ENCODE peak calls at places on chromosomes 6 and 20, in eight cellular contexts. U is naive thymus-derived CD8-positive, alpha-beta T cell; F is heart right ventricle; R is HT1080; N is colonic mucosa; W is activated CD4-positive, alpha-beta T cell treated with anti-CD3 and anti-CD28 coated beads for 48 hours; C is posterior vena cava; O is AG09309. X is an unnamed sample.

GRCh38 chr6:137001287-137001976 is 43.3 kb downstream of the IL20RA start:
- DNase-seq in U (no peak), F (no peak), R (peak), N (peak), W (no peak), C (no peak), O (no peak), X (no peak)

GRCh38 chr6:52324239-52324638 is 37.7 kb upstream of the PAQR8 start:
- DNase-seq in U (no peak), F (no peak), R (no peak), N (no peak), W (no peak), C (no peak), O (no peak), X (no peak)

GRCh38 chr6:40410792-40411191 is 176.4 kb downstream of the LRFN2 start:
- DNase-seq in U (no peak), F (no peak), R (no peak), N (no peak), W (no peak), C (no peak), O (no peak), X (no peak)

GRCh38 chr6:136015531-136015930 is 164.0 kb downstream of the PDE7B start:
- DNase-seq in U (no peak), F (no peak), R (no peak), N (no peak), W (no peak), C (no peak), O (no peak), X (no peak)

GRCh38 chr6:134235937-134236751 is 81.8 kb downstream of the SGK1 start:
- DNase-seq in U (no peak), F (no peak), R (peak), N (no peak), W (no peak), C (no peak), O (no peak), X (no peak)

GRCh38 chr6:145225500-145225899 is 509.8 kb downstream of the EPM2A start:
- DNase-seq in U (no peak), F (no peak), R (no peak), N (no peak), W (no peak), C (no peak), O (no peak), X (no peak)

GRCh38 chr20:40134176-40134575 is 554.9 kb downstream of the MAFB start:
- DNase-seq in U (no peak), F (no peak), R (no peak), N (no peak), W (no peak), C (no peak), O (no peak), X (no peak)

GRCh38 chr6:16802071-16802470 is 40.8 kb upstream of the ATXN1 start:
- DNase-seq in U (no peak), F (peak), R (no peak), N (no peak), W (no peak), C (no peak), O (peak), X (no peak)

GRCh38 chr6:7879980-7880717 is 30.4 kb downstream of the TXNDC5 start:
- DNase-seq in U (no peak), F (no peak), R (no peak), N (no peak), W (no peak), C (no peak), O (no peak), X (no peak)

GRCh38 chr6:145688493-145688905 is 46.8 kb downstream of the EPM2A start:
- DNase-seq in U (no peak), F (no peak), R (peak), N (no peak), W (no peak), C (no peak), O (no peak), X (no peak)

GRCh38 chr6:6969761-6970223 is 138.0 kb upstream of the RREB1 start:
- DNase-seq in U (no peak), F (no peak), R (peak), N (peak), W (no peak), C (no peak), O (no peak), X (peak)

GRCh38 chr6:14286144-14286543 is 168.6 kb downstream of the CD83 start:
- DNase-seq in U (no peak), F (peak), R (peak), N (no peak), W (no peak), C (no peak), O (peak), X (no peak)

GRCh38 chr6:112831022-112831421 is 483.9 kb downstream of the RFPL4B start:
- DNase-seq in U (no peak), F (no peak), R (peak), N (no peak), W (no peak), C (no peak), O (no peak), X (no peak)

X was measured in sciatic nerve.